ENCODE peak calls at places on chromosome 10, in ten cellular contexts. L is GM10248, Z is hepatocyte, D is uterus, F is tibial artery, N is fibroblast of lung, B is natural killer cell, A is GM12864, M is transverse colon, E is endothelial cell. J is an unnamed sample.

GRCh38 chr10:106396192-106396591 is 768.3 kb downstream of the SORCS1 start:
- DNase-seq in F (no peak), L (no peak), N (no peak), M (no peak), D (no peak), E (no peak), B (no peak), A (no peak), Z (no peak), J (no peak)

GRCh38 chr10:102113956-102114857 is 6.0 kb downstream of the LDB1 start:
- DNase-seq in D (peak), E (peak), B (peak), M (peak), N (peak), Z (peak), F (no peak), L (peak), A (no peak), J (peak)

GRCh38 chr10:117168135-117168674 is 29.1 kb upstream of the KCNK18 start:
- DNase-seq in L (peak), N (peak), A (no peak), D (no peak), F (peak), Z (peak), E (peak), M (peak), B (peak), J (peak)

GRCh38 chr10:13959443-13960359 is 371.0 kb downstream of the FRMD4A start:
- DNase-seq in Z (no peak), D (no peak), L (no peak), A (no peak), F (no peak), M (no peak), E (no peak), B (no peak), N (no peak), J (no peak)

GRCh38 chr10:52119507-52119906 is 194.6 kb upstream of the DKK1 start:
- DNase-seq in N (no peak), D (no peak), B (no peak), L (no peak), M (no peak), A (no peak), E (no peak), Z (no peak), F (no peak), J (no peak)

GRCh38 chr10:61961278-61961677 is 59.8 kb downstream of the ARID5B start:
- DNase-seq in A (peak), L (peak), E (no peak), Z (no peak), D (no peak), M (no peak), B (no peak), N (no peak), F (no peak), J (no peak)

GRCh38 chr10:57300718-57301117 is 939.7 kb upstream of the ZWINT start:
- DNase-seq in F (no peak), Z (no peak), M (no peak), E (no peak), D (no peak), N (no peak), L (no peak), B (no peak), A (no peak), J (no peak)

GRCh38 chr10:59708816-59709471 is 706 bp downstream of the SLC16A9 start:
- DNase-seq in N (peak), E (peak), F (no peak), L (peak), M (peak), Z (peak), D (peak), B (no peak), A (no peak), J (peak)

GRCh38 chr10:19097151-19097550 is 48.5 kb downstream of the MALRD1 start:
- DNase-seq in Z (no peak), L (no peak), A (no peak), B (no peak), F (no peak), M (no peak), D (no peak), N (peak), E (no peak), J (no peak)

GRCh38 chr10:35412900-35413491 is 76.7 kb downstream of the CCNY start:
- DNase-seq in Z (no peak), L (no peak), B (no peak), D (peak), A (no peak), N (peak), E (no peak), M (no peak), F (no peak), J (no peak)

GRCh38 chr10:43598447-43598846 is 7.8 kb upstream of the ZNF485 start:
- DNase-seq in F (no peak), N (peak), B (no peak), M (no peak), Z (peak), E (no peak), D (peak), A (no peak), L (no peak), J (no peak)

GRCh38 chr10:67678335-67678974 is 17.5 kb downstream of the CTNNA3 start:
- DNase-seq in L (no peak), Z (no peak), B (no peak), F (no peak), M (no peak), A (no peak), N (no peak), D (no peak), E (no peak), J (no peak)

GRCh38 chr10:48605264-48605615 is 367 bp upstream of the ARHGAP22 start:
- DNase-seq in L (no peak), A (no peak), N (no peak), B (no peak), E (no peak), D (no peak), Z (no peak), F (no peak), M (no peak), J (no peak)

GRCh38 chr10:86946215-86947170 is 10.9 kb downstream of the MMRN2 start:
- DNase-seq in N (no peak), Z (no peak), E (no peak), L (no peak), M (peak), F (peak), A (no peak), B (no peak), D (peak), J (no peak)

GRCh38 chr10:1289591-1289990 is 233.4 kb downstream of the WDR37 start:
- DNase-seq in M (no peak), Z (no peak), N (no peak), E (no peak), A (no peak), B (no peak), L (no peak), F (no peak), D (no peak), J (no peak)

GRCh38 chr10:47008769-47009168 is 97.5 kb downstream of the PTPN20 start:
- DNase-seq in D (no peak), A (no peak), N (peak), L (no peak), Z (no peak), F (no peak), M (no peak), E (no peak), B (no peak), J (no peak)

GRCh38 chr10:70958396-70958795 is 70.0 kb upstream of the PCBD1 start:
- DNase-seq in L (no peak), M (no peak), D (no peak), A (no peak), E (no peak), Z (no peak), N (peak), F (no peak), B (no peak), J (no peak)

GRCh38 chr10:77104459-77104980 is 533.1 kb downstream of the KCNMA1 start:
- DNase-seq in E (no peak), F (peak), A (no peak), B (no peak), N (peak), M (peak), D (peak), L (no peak), Z (no peak), J (no peak)

GRCh38 chr10:76998451-76998850 is 639.2 kb downstream of the KCNMA1 start:
- DNase-seq in A (no peak), F (no peak), B (no peak), M (no peak), Z (no peak), D (no peak), E (no peak), L (no peak), N (peak), J (no peak)

GRCh38 chr10:14648042-14648765 is 126.5 kb downstream of the FAM107B start:
- DNase-seq in F (peak), M (peak), L (peak), B (peak), Z (peak), E (peak), N (peak), A (peak), D (peak), J (peak)

GRCh38 chr10:129807211-129807610 is 156.9 kb downstream of the EBF3 start:
- DNase-seq in M (no peak), Z (no peak), D (no peak), N (no peak), A (no peak), B (no peak), L (no peak), F (no peak), E (no peak), J (no peak)

GRCh38 chr10:3955954-3956617 is 171.1 kb upstream of the KLF6 start:
- DNase-seq in N (no peak), D (no peak), B (no peak), M (no peak), L (no peak), E (no peak), A (no peak), F (no peak), Z (no peak), J (no peak)

GRCh38 chr10:83372646-83373045 is 766.7 kb upstream of the GHITM start:
- DNase-seq in A (no peak), M (no peak), D (no peak), Z (no peak), N (peak), F (no peak), L (no peak), E (no peak), B (no peak), J (no peak)

GRCh38 chr10:119509909-119510451 is 32.5 kb downstream of the RGS10 start:
- DNase-seq in Z (no peak), M (peak), A (no peak), N (no peak), L (no peak), B (no peak), E (no peak), D (no peak), F (peak), J (no peak)

GRCh38 chr10:90579602-90580242 is 278.1 kb downstream of the HTR7 start:
- DNase-seq in Z (peak), D (no peak), M (no peak), A (no peak), L (no peak), N (peak), F (no peak), B (no peak), E (peak), J (peak)

GRCh38 chr10:79243211-79244067 is 103.8 kb upstream of the PPIF start:
- DNase-seq in N (peak), A (no peak), E (peak), M (peak), Z (peak), L (peak), B (peak), D (no peak), F (peak), J (no peak)

GRCh38 chr10:74079028-74079913 is 71.4 kb downstream of the AP3M1 start:
- DNase-seq in M (no peak), N (peak), B (no peak), A (no peak), Z (no peak), E (no peak), F (no peak), D (no peak), L (no peak), J (no peak)

GRCh38 chr10:126738001-126738400 is 67.5 kb upstream of the C10orf90 start:
- DNase-seq in B (no peak), F (no peak), M (no peak), Z (no peak), L (no peak), D (no peak), A (no peak), N (peak), E (no peak), J (no peak)

GRCh38 chr10:118850418-118851061 is 95.8 kb upstream of the CACUL1 start:
- DNase-seq in N (peak), Z (peak), A (peak), E (peak), B (peak), F (peak), M (peak), D (peak), L (peak), J (peak)

GRCh38 chr10:47187592-47187991 is 112.4 kb upstream of the GDF10 start:
- DNase-seq in E (no peak), L (no peak), M (no peak), Z (no peak), D (no peak), B (no peak), F (no peak), A (no peak), N (no peak), J (no peak)

GRCh38 chr10:114288424-114289095 is 49.5 kb downstream of the VWA2 start:
- DNase-seq in Z (no peak), M (no peak), E (no peak), A (no peak), N (no peak), L (no peak), D (no peak), F (no peak), B (no peak), J (no peak)

GRCh38 chr10:67629461-67629971 is 66.5 kb downstream of the CTNNA3 start:
- DNase-seq in N (peak), B (no peak), A (no peak), F (no peak), D (no peak), M (no peak), L (no peak), Z (no peak), E (no peak), J (no peak)

GRCh38 chr10:86969421-86970041 is 1.2 kb downstream of the ADIRF start:
- DNase-seq in B (no peak), Z (peak), D (peak), F (no peak), N (no peak), L (no peak), A (no peak), M (no peak), E (no peak), J (no peak)

GRCh38 chr10:110764793-110765512 is 106.8 kb upstream of the PDCD4 start:
- DNase-seq in M (no peak), F (no peak), N (no peak), B (no peak), E (no peak), A (no peak), L (no peak), Z (no peak), D (no peak), J (no peak)

GRCh38 chr10:26642896-26643653 is 54.4 kb upstream of the PDSS1 start:
- DNase-seq in E (no peak), F (no peak), A (no peak), B (no peak), Z (no peak), N (no peak), L (no peak), D (no peak), M (no peak), J (no peak)

GRCh38 chr10:47357131-47357582 is 9.0 kb downstream of the RBP3 start:
- DNase-seq in M (no peak), F (no peak), Z (no peak), B (no peak), E (no peak), L (no peak), A (no peak), N (no peak), D (no peak), J (no peak)

GRCh38 chr10:75356484-75356883 is 45.1 kb downstream of the ZNF503 start:
- DNase-seq in N (no peak), L (no peak), D (no peak), Z (no peak), F (no peak), M (no peak), A (no peak), E (no peak), B (no peak), J (no peak)

DNA sequence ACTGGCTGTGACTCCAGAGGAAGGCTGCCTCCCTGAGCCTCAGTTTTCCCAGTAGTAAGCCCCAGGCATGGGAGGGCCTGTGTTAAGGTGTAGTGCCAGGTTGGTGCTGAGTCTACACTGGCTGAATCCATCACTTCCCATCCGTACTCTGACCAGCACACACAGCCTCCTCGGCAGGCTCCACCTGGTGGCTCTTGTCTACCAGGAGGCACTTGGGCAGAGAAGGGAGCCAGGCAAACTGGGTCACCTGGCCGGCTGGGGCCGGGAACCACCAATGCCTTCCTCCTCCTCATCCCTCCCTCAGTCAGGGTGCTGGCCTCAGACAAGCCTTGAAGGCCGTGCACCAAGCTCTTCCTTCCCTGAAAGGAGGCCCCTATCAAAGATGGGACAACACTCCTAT is 75.7 kb downstream of the CHST15 start:
- DNase-seq in N (no peak), B (no peak), M (no peak), L (no peak), D (no peak), Z (no peak), F (no peak), A (no peak), E (no peak), J (no peak)
- TF ChIP-seq CTCF in N (no peak), B (no peak), M (no peak), L (no peak), D (no peak), Z (no peak), F (no peak), A (no peak), E (no peak), J (no peak)

GRCh38 chr10:132904814-132905649 is 37.3 kb downstream of the CFAP46 start:
- DNase-seq in A (no peak), E (no peak), Z (no peak), B (no peak), D (no peak), L (no peak), F (peak), M (no peak), N (peak), J (no peak)
- TF ChIP-seq CTCF in A (no peak), E (no peak), Z (no peak), B (no peak), D (no peak), L (no peak), F (no peak), M (no peak), N (no peak), J (no peak)

GRCh38 chr10:107865691-107866090 is 701.2 kb upstream of the SORCS1 start:
- DNase-seq in L (no peak), D (no peak), M (no peak), N (no peak), F (no peak), A (no peak), E (no peak), Z (no peak), B (no peak), J (no peak)
- TF ChIP-seq CTCF in L (no peak), D (no peak), M (no peak), N (no peak), F (no peak), A (no peak), E (no peak), Z (no peak), B (no peak), J (no peak)

GRCh38 chr10:22992075-22992474 is 64.2 kb downstream of the ARMC3 start:
- DNase-seq in E (no peak), D (no peak), M (no peak), A (peak), F (no peak), L (peak), B (no peak), Z (no peak), N (no peak), J (no peak)

GRCh38 chr10:22988581-22989360 is 60.9 kb downstream of the ARMC3 start:
- DNase-seq in A (peak), E (peak), F (peak), D (peak), M (peak), N (peak), B (peak), Z (peak), L (peak), J (peak)

GRCh38 chr10:22990443-22990842 is 62.6 kb downstream of the ARMC3 start:
- DNase-seq in L (no peak), N (no peak), Z (no peak), M (no peak), B (no peak), D (no peak), F (no peak), A (no peak), E (no peak), J (no peak)

GRCh38 chr10:22993314-22993713 is 65.5 kb downstream of the ARMC3 start:
- DNase-seq in Z (no peak), D (no peak), N (no peak), A (no peak), B (no peak), E (no peak), L (no peak), F (no peak), M (no peak), J (no peak)

DNA sequence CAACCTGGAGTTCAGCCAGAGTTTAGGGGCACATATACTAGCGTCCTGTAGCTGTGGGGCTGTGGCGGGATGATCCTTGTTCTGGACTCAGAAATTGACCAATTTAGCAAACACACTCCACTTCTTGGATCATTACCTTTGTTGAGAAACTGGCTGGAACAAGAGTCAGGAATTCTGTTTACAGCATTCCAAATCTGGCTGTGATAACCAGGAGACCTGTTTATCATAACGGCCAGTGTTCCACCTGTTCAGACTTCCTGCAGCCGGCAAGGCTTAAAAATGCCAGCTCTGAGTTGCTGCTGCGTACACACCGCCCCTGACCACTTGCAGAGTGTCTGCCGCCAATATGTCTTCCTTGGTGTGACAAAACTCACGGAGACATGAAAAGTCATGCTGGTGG is 64.8 kb downstream of the ARMC3 start:
- DNase-seq in B (no peak), M (no peak), E (no peak), Z (no peak), N (no peak), L (no peak), F (no peak), A (no peak), D (no peak), J (no peak)
- TF ChIP-seq CTCF in B (no peak), M (no peak), E (no peak), Z (no peak), N (no peak), L (no peak), F (no peak), A (no peak), D (no peak), J (no peak)

GRCh38 chr10:12902135-12902572 is 99.4 kb downstream of the CCDC3 start:
- DNase-seq in L (peak), M (peak), E (peak), D (peak), Z (peak), N (peak), F (peak), A (peak), B (peak), J (peak)
- TF ChIP-seq CTCF in L (peak), M (peak), E (peak), D (peak), Z (peak), N (peak), F (peak), A (peak), B (peak), J (peak)

GRCh38 chr10:132230557-132231210 is 43.9 kb downstream of the DPYSL4 start:
- DNase-seq in Z (no peak), D (no peak), M (no peak), N (no peak), A (no peak), L (no peak), F (no peak), E (no peak), B (no peak), J (no peak)

GRCh38 chr10:132233501-132234075 is 46.8 kb downstream of the DPYSL4 start:
- DNase-seq in N (no peak), E (no peak), A (no peak), M (no peak), F (no peak), B (no peak), L (no peak), D (no peak), Z (no peak), J (no peak)

GRCh38 chr10:132231656-132232552 is 45.2 kb downstream of the DPYSL4 start:
- DNase-seq in D (no peak), B (no peak), Z (no peak), M (no peak), E (no peak), A (no peak), N (no peak), L (no peak), F (no peak), J (no peak)

GRCh38 chr10:132232981-132233380 is 46.2 kb downstream of the DPYSL4 start:
- DNase-seq in E (no peak), Z (no peak), L (no peak), N (no peak), B (no peak), A (no peak), F (no peak), D (no peak), M (no peak), J (no peak)

DNA sequence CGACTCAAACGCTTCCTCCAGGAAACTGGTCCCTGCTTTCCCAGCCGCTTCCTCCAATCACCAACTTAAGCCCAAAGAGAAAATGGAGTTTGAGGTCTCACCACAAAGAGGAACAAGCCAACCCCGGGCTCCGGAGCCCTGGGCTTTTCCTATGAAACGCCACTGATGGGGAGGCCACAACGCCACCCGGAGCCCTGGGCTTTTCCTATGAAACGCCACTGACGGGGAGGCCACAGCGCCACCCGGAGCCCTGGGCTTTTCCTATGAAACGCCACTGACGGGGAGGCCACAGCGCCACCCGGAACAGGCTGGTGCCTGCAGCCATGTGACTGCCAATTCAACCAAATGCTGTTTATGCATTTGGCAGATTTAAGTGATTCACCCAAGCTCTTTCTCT is 45.8 kb downstream of the DPYSL4 start:
- DNase-seq in Z (no peak), D (no peak), N (no peak), B (no peak), A (no peak), F (peak), E (no peak), M (no peak), L (no peak), J (no peak)
- TF ChIP-seq CTCF in Z (no peak), D (no peak), N (no peak), B (no peak), A (no peak), F (no peak), E (no peak), M (no peak), L (no peak), J (no peak)

GRCh38 chr10:63219749-63220148 is 86.6 kb downstream of the NRBF2 start:
- DNase-seq in D (no peak), F (no peak), N (no peak), A (no peak), Z (no peak), E (no peak), B (no peak), M (no peak), L (no peak), J (no peak)
- TF ChIP-seq CTCF in D (no peak), F (no peak), N (no peak), A (no peak), Z (no peak), E (no peak), B (no peak), M (no peak), L (no peak), J (no peak)